ENCODE peak calls at places on chromosomes 1 and 21, in four cellular contexts. B is A673; X is SJCRH30; L is CD8-positive, alpha-beta memory T cell. W is an unnamed sample.

GRCh38 chr1:67685558-67686271 is 714 bp downstream of the GADD45A start:
- DNase-seq in X (peak; percentile 53), B (peak; percentile 44), L (peak; percentile 52), W (peak; percentile 55)

GRCh38 chr1:214192825-214193643 is 87.9 kb upstream of the SMYD2 start:
- DNase-seq in X (no peak), B (no peak), L (no peak), W (no peak)

GRCh38 chr1:38370716-38371504 is 324.3 kb upstream of the POU3F1 start:
- DNase-seq in B (peak; percentile 52), X (no peak), L (no peak), W (no peak)

GRCh38 chr1:54487571-54488050 is 60.4 kb upstream of the ACOT11 start:
- DNase-seq in L (no peak), X (no peak), B (no peak), W (no peak)

GRCh38 chr1:15799928-15800835 is 7.3 kb downstream of the UQCRHL start:
- DNase-seq in B (no peak), X (peak; percentile 91), L (no peak), W (no peak)

GRCh38 chr1:200247513-200247912 is 162.3 kb downstream of the ZNF281 start:
- DNase-seq in L (no peak), B (no peak), X (no peak), W (no peak)

GRCh38 chr1:188372821-188373220 is 1544.1 kb downstream of the PLA2G4A start:
- DNase-seq in B (no peak), X (no peak), L (no peak), W (no peak)

GRCh38 chr21:45014747-45015468 is 59.5 kb upstream of the ADARB1 start:
- DNase-seq in B (peak; percentile 53), L (no peak), X (no peak), W (no peak)

GRCh38 chr1:24126023-24126671 is 14.2 kb upstream of the MYOM3 start:
- DNase-seq in B (no peak), X (no peak), L (no peak), W (no peak)

GRCh38 chr1:95888877-95889799 is 655.1 kb downstream of the RWDD3 start:
- DNase-seq in X (no peak), B (no peak), L (no peak), W (no peak)

GRCh38 chr1:93384656-93385055 is 38.9 kb downstream of the DR1 start:
- DNase-seq in X (no peak), B (no peak), L (no peak), W (no peak)

GRCh38 chr1:101820080-101820479 is 176.6 kb downstream of the OLFM3 start:
- DNase-seq in B (peak; percentile 89), X (peak; percentile 15), L (no peak), W (no peak)

GRCh38 chr1:6918286-6918907 is 133.1 kb downstream of the CAMTA1 start:
- DNase-seq in L (no peak), X (no peak), B (no peak), W (no peak)

GRCh38 chr1:225937048-225937968 is 3.7 kb downstream of the LEFTY2 start:
- DNase-seq in X (no peak), B (no peak), L (no peak), W (no peak)

GRCh38 chr1:154975409-154976205 is 1.1 kb downstream of the CKS1B start:
- DNase-seq in L (peak; percentile 51), B (no peak), X (no peak), W (peak; percentile 48)

GRCh38 chr1:80919426-80919825 is 881.3 kb upstream of the ADGRL2 start:
- DNase-seq in X (no peak), B (no peak), L (no peak), W (no peak)

GRCh38 chr1:37257646-37258045 is 216.7 kb upstream of the ZC3H12A start:
- DNase-seq in L (no peak), B (no peak), X (no peak), W (no peak)

GRCh38 chr1:67126111-67126746 is 8.5 kb downstream of the C1orf141 start:
- DNase-seq in B (no peak), L (no peak), X (no peak), W (no peak)

GRCh38 chr1:8905582-8906191 is 27.2 kb upstream of the ENO1 start:
- DNase-seq in X (no peak), L (no peak), B (no peak), W (no peak)

GRCh38 chr1:212470059-212470458 is 37.3 kb downstream of the NENF start:
- DNase-seq in L (no peak), B (peak; percentile 43), X (peak; percentile 72), W (no peak)

GRCh38 chr1:36159614-36160387 is 3.8 kb downstream of the MAP7D1 start:
- DNase-seq in X (no peak), L (no peak), B (no peak), W (no peak)

GRCh38 chr1:172266528-172267174 is 153.8 kb upstream of the C1orf105 start:
- DNase-seq in B (no peak), X (no peak), L (no peak), W (no peak)

GRCh38 chr1:246537887-246538286 is 28.2 kb downstream of the TFB2M start:
- DNase-seq in L (no peak), X (no peak), B (no peak), W (no peak)

GRCh38 chr21:45358261-45358670 is 46.7 kb upstream of the COL18A1 start:
- DNase-seq in L (no peak), B (no peak), X (no peak), W (no peak)

GRCh38 chr1:220221670-220222069 is 50.6 kb downstream of the RAB3GAP2 start:
- DNase-seq in L (no peak), B (no peak), X (no peak), W (no peak)

GRCh38 chr1:227395391-227396028 is 77.2 kb upstream of the CDC42BPA start:
- DNase-seq in L (no peak), B (no peak), X (no peak), W (no peak)

GRCh38 chr21:25708467-25709065 is 26.1 kb downstream of the ATP5PF start:
- DNase-seq in B (peak; percentile 56), L (peak; percentile 22), X (peak; percentile 31), W (peak; percentile 27)

GRCh38 chr1:72724951-72725863 is 442.9 kb upstream of the NEGR1 start:
- DNase-seq in X (no peak), B (no peak), L (no peak), W (no peak)

GRCh38 chr21:17396948-17397347 is 115.9 kb upstream of the CXADR start:
- DNase-seq in X (no peak), L (no peak), B (no peak), W (no peak)

GRCh38 chr1:170929835-170930554 is 5.3 kb upstream of the MROH9 start:
- DNase-seq in X (peak; percentile 9), L (peak; percentile 13), B (peak; percentile 71), W (no peak)

GRCh38 chr21:35438643-35439404 is 389.7 kb upstream of the RUNX1 start:
- DNase-seq in B (no peak), L (no peak), X (peak; percentile 16), W (no peak)

GRCh38 chr1:179155615-179156014 is 73.7 kb downstream of the TOR3A start:
- DNase-seq in X (no peak), B (no peak), L (no peak), W (no peak)

GRCh38 chr1:158179301-158180041 is 1.2 kb upstream of the CD1D start:
- DNase-seq in X (no peak), L (no peak), B (peak; percentile 45), W (no peak)
- H3K27me3 ChIP-seq in X (no peaks in the 10 kb centered on the region), L (peaks cover 26% of the 10 kb centered on the region), B (peaks cover 10% of the 10 kb centered on the region), W (peaks cover 25% of the 10 kb centered on the region)

GRCh38 chr21:14535702-14536101 is 10.4 kb downstream of the SAMSN1 start:
- DNase-seq in B (no peak), L (no peak), X (no peak), W (no peak)
- H3K4me1 ChIP-seq in B (no peaks in the 10 kb centered on the region), L (peaks cover 35% of the 10 kb centered on the region), X (no peaks in the 10 kb centered on the region), W (peaks cover 45% of the 10 kb centered on the region)

GRCh38 chr1:114063544-114063943 is 84.3 kb downstream of the OLFML3 start:
- DNase-seq in X (no peak), L (no peak), B (no peak), W (no peak)
- H3K27me3 ChIP-seq in X (no peaks in the 10 kb centered on the region), L (no peaks in the 10 kb centered on the region), B (no peaks in the 10 kb centered on the region), W (peaks cover 4% of the 10 kb centered on the region)

DNA sequence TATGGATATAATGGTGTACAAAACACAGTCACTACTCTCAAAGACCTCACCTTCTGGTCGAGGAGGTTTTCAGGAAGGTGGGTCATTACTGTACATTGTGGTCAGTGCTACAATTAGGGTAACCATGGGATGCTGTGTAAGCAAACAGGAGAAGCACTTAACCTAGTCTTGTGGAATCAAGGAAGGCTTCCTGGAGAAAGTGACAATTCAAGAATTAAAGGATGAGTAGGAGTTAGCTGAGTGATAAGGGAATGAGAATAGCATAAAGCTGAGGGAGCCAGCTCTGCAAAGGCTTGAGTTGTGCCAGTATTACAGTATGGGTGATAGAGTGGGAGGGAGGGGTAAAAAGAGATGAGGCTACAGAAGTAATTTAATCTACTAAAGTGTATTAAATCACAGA is 17.2 kb downstream of the NEXN start:
- DNase-seq in X (no peak), L (no peak), B (no peak), W (no peak)
- H3K4me1 ChIP-seq in X (no peaks in the 10 kb centered on the region), L (no peaks in the 10 kb centered on the region), B (no peaks in the 10 kb centered on the region), W (no peaks in the 10 kb centered on the region)